ENCODE peak calls at places on chromosomes 7 and 10, in six cellular contexts. T is neuronal stem cell, K is H9, E is H1, M is IMR-90, X is mesendoderm. J is an unnamed sample.

GRCh38 chr10:107409517-107409916 is 245.0 kb upstream of the SORCS1 start:
- DNase-seq in E (no peak), X (peak; percentile 23), T (no peak), K (no peak), M (peak; percentile 0), J (peak; percentile 37)

GRCh38 chr10:128869101-128869712 is 597.8 kb upstream of the MGMT start:
- DNase-seq in K (no peak), M (no peak), X (no peak), T (no peak), E (peak; percentile 6), J (no peak)

GRCh38 chr10:2938869-2939268 is 128.5 kb upstream of the PFKP start:
- DNase-seq in K (no peak), T (no peak), E (no peak), X (peak; percentile 34), M (peak; percentile 21), J (peak; percentile 6)

GRCh38 chr7:75608451-75609122 is 116.5 kb downstream of the SPDYE5 start:
- DNase-seq in T (no peak), X (no peak), E (no peak), M (no peak), K (no peak), J (no peak)

GRCh38 chr7:25028370-25028971 is 48.5 kb upstream of the OSBPL3 start:
- DNase-seq in X (peak; percentile 65), T (no peak), M (peak; percentile 96), K (no peak), E (no peak), J (peak; percentile 88)

GRCh38 chr10:49282306-49282705 is 16.7 kb upstream of the C10orf71 start:
- DNase-seq in E (no peak), T (no peak), X (no peak), K (no peak), M (no peak), J (no peak)

GRCh38 chr10:75019360-75019759 is 92.1 kb upstream of the SAMD8 start:
- DNase-seq in E (no peak), M (peak; percentile 41), T (no peak), K (no peak), X (peak; percentile 36), J (peak; percentile 20)

GRCh38 chr7:157407512-157408257 is 70.9 kb downstream of the DNAJB6 start:
- DNase-seq in E (no peak), X (no peak), T (no peak), M (no peak), K (no peak), J (no peak)

GRCh38 chr10:17001961-17002749 is 127.5 kb downstream of the CUBN start:
- DNase-seq in T (no peak), M (peak; percentile 88), E (no peak), X (peak; percentile 63), K (no peak), J (peak; percentile 99)

GRCh38 chr7:149459540-149460433 is 1.1 kb downstream of the ZNF777 start:
- DNase-seq in K (no peak), X (peak; percentile 14), M (no peak), E (peak; percentile 54), T (peak; percentile 8), J (peak; percentile 20)

GRCh38 chr7:99090811-99091582 is 52.9 kb downstream of the SMURF1 start:
- DNase-seq in E (no peak), X (peak; percentile 56), M (peak; percentile 20), K (no peak), T (no peak), J (peak; percentile 33)

GRCh38 chr7:47417122-47417480 is 164.8 kb downstream of the TNS3 start:
- DNase-seq in M (no peak), T (no peak), K (no peak), E (no peak), X (no peak), J (no peak)
- H3K18ac ChIP-seq in M (no peak overlapping the region), T (no peak overlapping the region), K (no peak overlapping the region), E (no peak overlapping the region), X (no peak overlapping the region), J (no peak overlapping the region)

GRCh38 chr10:130935897-130936550 is 375.5 kb downstream of the TCERG1L start:
- DNase-seq in M (no peak), T (no peak), X (peak; percentile 35), K (peak; percentile 64), E (no peak), J (no peak)

GRCh38 chr10:130936844-130937243 is 374.7 kb downstream of the TCERG1L start:
- DNase-seq in M (no peak), E (no peak), K (no peak), X (no peak), T (no peak), J (no peak)

GRCh38 chr10:130938051-130938450 is 373.5 kb downstream of the TCERG1L start:
- DNase-seq in K (no peak), E (no peak), T (no peak), X (no peak), M (no peak), J (no peak)

DNA sequence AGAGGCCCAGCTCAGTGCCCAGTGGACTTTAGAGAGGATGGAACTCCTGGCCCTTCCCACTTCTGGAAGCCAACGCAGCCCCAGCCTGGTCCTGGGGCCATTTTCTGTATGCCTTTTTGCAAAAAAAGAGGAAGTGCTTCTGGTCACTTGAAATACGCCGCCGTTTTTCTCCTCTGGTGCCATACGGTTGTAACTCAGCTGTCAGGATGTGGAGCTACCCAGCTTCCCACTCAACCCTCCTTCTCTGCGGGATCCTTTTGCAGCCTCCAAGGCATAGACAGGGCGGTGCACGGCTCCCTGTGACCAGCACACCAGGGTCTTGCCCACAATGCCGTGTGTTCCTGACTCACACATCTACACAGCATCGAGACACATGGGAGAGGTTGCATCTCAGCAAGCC is 369.6 kb downstream of the TCERG1L start:
- DNase-seq in T (no peak), E (no peak), X (no peak), M (no peak), K (no peak), J (no peak)
- H3K18ac ChIP-seq in T (no peak overlapping the region), E (no peak overlapping the region), X (no peak overlapping the region), M (no peak overlapping the region), K (no peak overlapping the region), J (no peak overlapping the region)

GRCh38 chr7:126524967-126525366 is 727.8 kb downstream of the GRM8 start:
- DNase-seq in T (no peak), M (no peak), E (no peak), K (no peak), X (no peak), J (no peak)
- H3K18ac ChIP-seq in T (no peak overlapping the region), M (no peak overlapping the region), E (no peak overlapping the region), K (no peak overlapping the region), X (no peak overlapping the region), J (no peak overlapping the region)

DNA sequence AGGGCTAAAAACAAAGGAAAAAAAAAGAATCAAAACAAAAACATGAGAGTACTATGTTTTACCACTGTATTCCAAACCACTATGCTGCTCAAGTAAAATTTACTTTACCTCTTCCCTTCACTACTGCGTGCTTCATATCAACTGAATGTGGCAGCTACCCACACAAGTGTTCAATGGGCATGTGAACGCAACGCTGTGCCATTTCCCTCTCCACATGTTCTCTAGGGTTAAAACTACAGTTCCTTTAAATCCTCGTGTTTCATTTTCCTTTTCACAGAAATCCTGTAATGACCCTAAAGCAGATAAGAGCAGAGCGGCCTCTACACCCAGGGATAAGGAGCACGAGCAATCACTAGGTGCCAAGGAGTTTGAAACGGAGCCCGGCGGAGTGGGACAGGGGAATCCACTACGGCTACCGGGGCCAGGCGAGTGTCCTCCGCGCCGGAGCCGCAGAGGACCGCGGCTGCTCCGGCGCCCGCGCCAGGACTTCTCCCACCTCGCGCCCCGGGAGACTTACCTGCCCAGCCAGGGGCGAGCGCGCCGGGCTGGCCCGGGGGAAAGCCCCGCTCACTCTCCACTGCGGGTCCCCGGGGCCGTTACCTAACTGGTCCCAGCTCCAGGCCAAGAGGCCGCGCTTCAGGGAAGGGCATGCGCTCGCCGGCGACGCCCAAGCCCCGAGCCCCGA is 810 bp downstream of the NAMPT start:
- DNase-seq in X (peak; percentile 59), K (no peak), M (peak; percentile 37), T (peak; percentile 27), E (no peak), J (peak; percentile 63)
- H3K18ac ChIP-seq in X (peak overlapping the region; percentile 99), K (no peak overlapping the region), M (peak overlapping the region; percentile 5), T (peak overlapping the region; percentile 90), E (no peak overlapping the region), J (peak overlapping the region; percentile 81)

GRCh38 chr10:103057980-103058568 is 135.0 kb downstream of the NT5C2 start:
- DNase-seq in M (peak; percentile 64), X (no peak), T (no peak), K (no peak), E (no peak), J (peak; percentile 77)
- H3K18ac ChIP-seq in M (peak overlapping the region; percentile 46), X (no peak overlapping the region), T (no peak overlapping the region), K (no peak overlapping the region), E (no peak overlapping the region), J (no peak overlapping the region)

GRCh38 chr10:62268027-62268398 is 631 bp downstream of the RTKN2 start:
- DNase-seq in K (no peak), X (no peak), E (no peak), T (no peak), M (no peak), J (no peak)
- H3K18ac ChIP-seq in K (peak overlapping the region; percentile 79), X (peak overlapping the region; percentile 72), E (peak overlapping the region; percentile 64), T (peak overlapping the region; percentile 33), M (no peak overlapping the region), J (no peak overlapping the region)

J was measured in mesenchymal stem cell.